ENCODE peak calls at places on chromosomes 2 and 18, in four cellular contexts. U is activated CD4-positive, alpha-beta T cell treated with anti-CD3 and anti-CD28 coated beads, Interleukin-2, amount 50 U/mL, for 48 hours; R is AG08395; X is amniotic stem cell. J is an unnamed sample.

GRCh38 chr2:218429951-218430692 is 11.2 kb downstream of the VIL1 start:
- DNase-seq in X (no peak), R (no peak), U (no peak), J (no peak)

GRCh38 chr2:15986068-15986560 is 45.8 kb downstream of the MYCN start:
- DNase-seq in U (no peak), R (no peak), X (no peak), J (no peak)

GRCh38 chr2:172968061-172968469 is 107.6 kb upstream of the MAP3K20 start:
- DNase-seq in R (peak; percentile 40), X (no peak), U (no peak), J (peak; percentile 83)

GRCh38 chr2:235607541-235608199 is 113.8 kb downstream of the AGAP1 start:
- DNase-seq in R (no peak), U (no peak), X (no peak), J (no peak)

GRCh38 chr2:10594481-10594880 is 95.3 kb downstream of the NOL10 start:
- DNase-seq in U (no peak), X (no peak), R (no peak), J (no peak)

GRCh38 chr2:109457366-109457765 is 156.4 kb downstream of the SEPTIN10 start:
- DNase-seq in X (no peak), R (no peak), U (no peak), J (no peak)

GRCh38 chr2:1598800-1599199 is 145.5 kb downstream of the PXDN start:
- DNase-seq in R (no peak), X (no peak), U (no peak), J (no peak)

GRCh38 chr18:6405237-6406074 is 9.3 kb downstream of the L3MBTL4 start:
- DNase-seq in R (no peak), U (no peak), X (no peak), J (no peak)

GRCh38 chr18:22378672-22379282 is 38.9 kb downstream of the CTAGE1 start:
- DNase-seq in R (peak; percentile 46), X (no peak), U (no peak), J (peak; percentile 14)

GRCh38 chr2:171432969-171433762 is 624 bp downstream of the METTL8 start:
- DNase-seq in X (no peak), R (no peak), U (peak; percentile 57), J (no peak)

GRCh38 chr2:181943411-181944124 is 42.1 kb upstream of the PPP1R1C start:
- DNase-seq in U (no peak), R (no peak), X (no peak), J (no peak)

GRCh38 chr2:5990021-5990420 is 297.8 kb downstream of the SOX11 start:
- DNase-seq in U (no peak), X (no peak), R (no peak), J (no peak)

GRCh38 chr2:68319397-68320117 is at the start of gene CNRIP1:
- DNase-seq in R (peak; percentile 81), U (no peak), X (peak; percentile 77), J (peak; percentile 78)

GRCh38 chr2:236887519-236887918 is 198.2 kb upstream of the COPS8 start:
- DNase-seq in U (no peak), X (peak; percentile 26), R (peak; percentile 44), J (peak; percentile 47)

GRCh38 chr2:199485732-199486335 is 28.1 kb upstream of the SATB2 start:
- DNase-seq in U (peak; percentile 52), X (peak; percentile 49), R (peak; percentile 79), J (no peak)

GRCh38 chr2:32418777-32419176 is 62.0 kb downstream of the BIRC6 start:
- DNase-seq in U (no peak), X (no peak), R (no peak), J (no peak)

GRCh38 chr18:61546598-61546997 is 213.4 kb downstream of the CDH20 start:
- DNase-seq in U (no peak), R (peak; percentile 77), X (peak; percentile 55), J (peak; percentile 62)

GRCh38 chr18:33579868-33580205 is 1.8 kb downstream of the ASXL3 start:
- DNase-seq in R (no peak), U (no peak), X (no peak), J (no peak)

GRCh38 chr2:222844323-222844722 is 16.5 kb upstream of the ACSL3 start:
- DNase-seq in X (no peak), R (peak; percentile 79), U (no peak), J (peak; percentile 93)

GRCh38 chr2:82853299-82853698 is 1605.8 kb downstream of the SUCLG1 start:
- DNase-seq in R (no peak), U (no peak), X (no peak), J (no peak)

GRCh38 chr2:238424313-238424700 is 2.4 kb upstream of the ASB1 start:
- DNase-seq in U (no peak), R (peak; percentile 36), X (no peak), J (peak; percentile 85)